ENCODE peak calls at places on chromosomes 4 and X, in seven cellular contexts. Q is IMR-90, O is mesendoderm, W is mesenchymal stem cell, P is neuronal stem cell, S is H1, F is trophoblast cell. T is an unnamed sample.

GRCh38 chrX:11755724-11756123 is 2.3 kb upstream of the MSL3 start:
- DNase-seq in Q (no peak), O (no peak), W (no peak), P (no peak), S (no peak), F (no peak), T (no peak)

GRCh38 chr4:109046549-109047171 is 255.8 kb downstream of the COL25A1 start:
- DNase-seq in Q (peak; percentile 84), O (no peak), W (peak; percentile 91), P (no peak), S (no peak), F (peak; percentile 6), T (no peak)

GRCh38 chr4:36385951-36386561 is 104.6 kb downstream of the DTHD1 start:
- DNase-seq in Q (no peak), O (no peak), W (no peak), P (no peak), S (no peak), F (peak; percentile 3), T (no peak)

GRCh38 chrX:148133099-148133725 is 152.1 kb downstream of the FMR1NB start:
- DNase-seq in Q (no peak), O (peak; percentile 3), W (no peak), P (no peak), S (no peak), F (no peak), T (no peak)

GRCh38 chr4:87856816-87857215 is 24.0 kb downstream of the MEPE start:
- DNase-seq in Q (no peak), O (peak; percentile 91), W (no peak), P (no peak), S (no peak), F (peak; percentile 20), T (no peak)

GRCh38 chrX:109619816-109620215 is 5.2 kb downstream of the KCNE5 start:
- DNase-seq in Q (no peak), O (peak; percentile 13), W (no peak), P (no peak), S (no peak), F (peak; percentile 10), T (no peak)

GRCh38 chr4:23614284-23614892 is 275.5 kb downstream of the PPARGC1A start:
- DNase-seq in Q (peak; percentile 1), O (peak; percentile 79), W (peak; percentile 18), P (no peak), S (peak; percentile 5), F (peak; percentile 60), T (peak; percentile 62)

GRCh38 chr4:4425119-4425690 is 38.3 kb downstream of the NSG1 start:
- DNase-seq in Q (peak; percentile 11), O (no peak), W (no peak), P (no peak), S (no peak), F (no peak), T (no peak)

GRCh38 chr4:106698621-106699195 is 330.1 kb upstream of the GIMD1 start:
- DNase-seq in Q (no peak), O (no peak), W (no peak), P (no peak), S (no peak), F (no peak), T (no peak)

GRCh38 chrX:30653415-30654131 is at the start of gene GK:
- DNase-seq in Q (peak; percentile 12), O (no peak), W (peak; percentile 31), P (peak; percentile 14), S (no peak), F (no peak), T (peak; percentile 28)

GRCh38 chr4:47972721-47973120 is 43.8 kb downstream of the CNGA1 start:
- DNase-seq in Q (no peak), O (no peak), W (no peak), P (no peak), S (no peak), F (peak; percentile 9), T (no peak)

GRCh38 chr4:76307670-76308014 is 1.1 kb downstream of the STBD1 start:
- DNase-seq in Q (no peak), O (no peak), W (no peak), P (no peak), S (no peak), F (peak; percentile 18), T (no peak)

GRCh38 chr4:163142246-163142645 is 24.4 kb downstream of the NAF1 start:
- DNase-seq in Q (no peak), O (no peak), W (no peak), P (no peak), S (no peak), F (no peak), T (no peak)

GRCh38 chrX:57417827-57418226 is 131.3 kb downstream of the FAAH2 start:
- DNase-seq in Q (no peak), O (no peak), W (no peak), P (no peak), S (no peak), F (no peak), T (no peak)

GRCh38 chr4:102453827-102454226 is 47.3 kb upstream of the NFKB1 start:
- DNase-seq in Q (no peak), O (no peak), W (no peak), P (no peak), S (no peak), F (no peak), T (no peak)

GRCh38 chr4:108988514-108989195 is 225.8 kb upstream of the ETNPPL start:
- DNase-seq in Q (peak; percentile 59), O (no peak), W (peak; percentile 7), P (no peak), S (no peak), F (no peak), T (no peak)

DNA sequence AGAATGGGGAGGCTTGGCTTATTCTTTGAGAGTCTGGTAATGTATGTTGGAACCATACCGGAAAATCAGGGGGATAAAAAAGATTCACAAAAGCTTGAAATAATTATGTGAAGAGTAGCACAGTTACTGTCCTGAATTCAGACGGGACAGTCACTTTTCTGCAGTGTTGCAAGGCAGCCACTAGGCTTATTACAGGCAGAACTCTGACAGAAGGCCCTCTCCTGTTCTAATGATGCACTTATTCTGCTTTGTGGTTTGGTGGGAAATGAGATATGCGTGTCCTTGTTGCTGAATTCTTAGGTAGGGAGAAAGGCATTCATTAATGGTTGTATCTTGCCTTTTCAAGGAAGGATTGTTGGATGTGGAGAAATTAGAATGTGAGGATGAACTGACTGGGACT is 37.2 kb downstream of the GUCY1B1 start:
- DNase-seq in Q (peak; percentile 52), O (peak; percentile 65), W (peak; percentile 49), P (no peak), S (no peak), F (peak; percentile 25), T (peak; percentile 32)
- H3K18ac ChIP-seq in Q (no peak overlapping the region), O (no peak overlapping the region), W (no peak overlapping the region), P (no peak overlapping the region), S (no peak overlapping the region), F (no peak overlapping the region), T (no peak overlapping the region)

DNA sequence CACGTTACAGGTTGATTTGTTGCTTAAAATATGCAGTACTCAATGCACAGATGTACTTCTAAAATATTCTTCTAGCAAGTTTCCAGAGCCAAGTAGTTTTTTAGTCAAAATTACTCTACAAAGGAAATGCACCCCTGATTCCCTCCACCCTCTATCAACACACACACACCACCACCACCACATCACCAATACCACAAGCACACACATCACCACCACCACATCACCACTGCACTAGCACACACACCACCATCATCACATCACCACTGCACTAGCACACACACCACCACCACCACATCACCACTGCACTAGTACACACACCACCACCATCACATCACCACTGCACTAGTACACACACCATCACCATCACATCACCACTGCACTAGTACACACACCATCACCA is 105.2 kb upstream of the FRG1 start:
- DNase-seq in Q (peak; percentile 2), O (no peak), W (no peak), P (no peak), S (no peak), F (no peak), T (no peak)
- H3K18ac ChIP-seq in Q (no peak overlapping the region), O (no peak overlapping the region), W (no peak overlapping the region), P (no peak overlapping the region), S (no peak overlapping the region), F (no peak overlapping the region), T (no peak overlapping the region)

GRCh38 chr4:150209140-150209829 is 131.0 kb downstream of the DCLK2 start:
- DNase-seq in Q (peak; percentile 71), O (peak; percentile 73), W (peak; percentile 69), P (peak; percentile 14), S (no peak), F (peak; percentile 89), T (peak; percentile 59)

GRCh38 chr4:150206265-150206664 is 128.0 kb downstream of the DCLK2 start:
- DNase-seq in Q (no peak), O (peak; percentile 14), W (no peak), P (no peak), S (no peak), F (no peak), T (no peak)

GRCh38 chr4:150207871-150208270 is 129.6 kb downstream of the DCLK2 start:
- DNase-seq in Q (peak; percentile 49), O (no peak), W (peak; percentile 61), P (no peak), S (no peak), F (no peak), T (no peak)

GRCh38 chr4:150205016-150205415 is 126.8 kb downstream of the DCLK2 start:
- DNase-seq in Q (no peak), O (no peak), W (no peak), P (no peak), S (no peak), F (no peak), T (no peak)

DNA sequence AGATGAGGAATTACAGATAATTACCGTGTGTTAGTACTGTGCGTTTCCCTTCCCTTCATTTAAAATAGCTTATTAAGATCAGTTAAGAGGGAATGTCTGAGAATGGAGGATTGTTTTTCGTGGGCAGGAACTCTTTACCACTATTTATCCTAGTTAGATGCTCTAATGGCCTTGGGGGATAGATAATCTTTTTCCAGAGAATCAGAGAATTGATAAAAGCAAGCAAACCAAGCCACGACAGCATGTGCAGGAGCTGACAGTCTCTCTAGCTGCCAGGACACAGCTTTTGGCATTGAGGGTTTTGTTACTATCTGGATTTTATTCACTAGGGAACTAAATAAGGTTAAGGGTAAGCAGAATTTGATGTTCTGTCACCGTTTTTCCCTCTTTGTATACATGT is 128.7 kb downstream of the DCLK2 start:
- DNase-seq in Q (no peak), O (no peak), W (no peak), P (no peak), S (no peak), F (no peak), T (no peak)
- H3K18ac ChIP-seq in Q (peak overlapping the region; percentile 28), O (no peak overlapping the region), W (no peak overlapping the region), P (no peak overlapping the region), S (no peak overlapping the region), F (no peak overlapping the region), T (no peak overlapping the region)

DNA sequence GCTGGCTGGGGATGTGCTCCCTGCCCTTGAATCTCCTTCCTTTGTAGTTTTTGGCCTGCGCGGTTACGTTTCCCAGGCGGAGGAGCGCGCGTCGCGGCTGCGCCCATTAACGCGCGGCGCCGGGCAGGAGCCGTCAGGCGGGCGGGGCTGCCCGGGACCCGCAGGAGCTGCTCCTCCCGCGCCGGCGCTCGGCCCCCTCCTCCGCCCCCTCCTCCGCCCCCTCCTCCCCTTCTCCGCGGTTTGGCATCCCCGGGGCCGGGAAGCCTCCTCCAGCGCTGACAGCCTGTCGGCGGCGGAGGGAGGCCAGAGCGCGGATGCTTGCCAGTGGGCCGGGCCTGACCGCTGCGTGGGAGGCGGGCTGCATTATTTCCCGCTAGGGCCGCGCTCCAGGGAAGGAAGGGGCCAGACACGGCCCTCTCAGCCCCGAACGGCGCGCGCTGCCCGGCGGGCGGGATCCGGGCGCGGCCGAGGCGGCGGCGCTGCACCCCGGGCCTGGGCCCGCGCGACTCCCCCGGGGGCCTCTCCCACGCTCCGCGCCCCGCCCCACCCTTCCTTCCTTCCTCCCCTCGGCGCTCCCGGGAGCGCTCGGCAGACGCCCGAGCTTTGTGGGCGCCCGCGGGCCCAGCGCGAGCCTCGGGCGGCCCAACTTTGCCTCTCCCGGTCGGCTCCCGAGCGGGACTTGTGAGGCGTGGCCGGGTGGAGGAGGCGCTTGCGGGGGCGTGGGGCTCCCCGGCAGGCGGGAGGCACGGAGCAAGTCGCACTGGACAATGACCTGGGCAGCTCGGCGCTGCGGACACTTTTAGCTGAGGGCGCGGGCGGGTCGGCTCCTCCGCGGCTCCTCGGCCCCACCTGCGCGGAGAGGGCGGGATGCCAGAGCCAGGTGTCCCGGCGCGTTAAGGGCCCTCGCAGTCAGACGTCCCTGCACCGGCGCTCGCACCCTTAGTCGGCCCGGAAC is at the start of gene DCLK2:
- DNase-seq in Q (peak; percentile 87), O (peak; percentile 56), W (peak; percentile 86), P (peak; percentile 71), S (peak; percentile 3), F (peak; percentile 63), T (peak; percentile 75)
- H3K18ac ChIP-seq in Q (peak within 1 kb of the TSS; percentile 43), O (no peak within 1 kb of the TSS), W (peak within 1 kb of the TSS; percentile 92), P (peak within 1 kb of the TSS; percentile 96), S (no peak within 1 kb of the TSS), F (no peak within 1 kb of the TSS), T (no peak within 1 kb of the TSS)